ENCODE peak calls at places on chromosomes 7 and 10, in four cellular contexts. Q is T-cell, O is left cardiac atrium, Y is iris pigment epithelial cell. F is an unnamed sample.

GRCh38 chr10:10914129-10914528 is 103.5 kb upstream of the CELF2 start:
- DNase-seq in Q (no peak), O (peak; percentile 25), Y (no peak), F (peak; percentile 40)

GRCh38 chr10:112634096-112634830 is 187.2 kb downstream of the VTI1A start:
- DNase-seq in Q (no peak), O (no peak), Y (peak; percentile 41), F (no peak)

GRCh38 chr7:100895956-100896742 is 461 bp upstream of the ACHE start:
- DNase-seq in Q (no peak), O (peak; percentile 53), Y (no peak), F (no peak)

GRCh38 chr7:44385384-44386138 is 60.2 kb upstream of the CAMK2B start:
- DNase-seq in Q (no peak), O (peak; percentile 10), Y (peak; percentile 15), F (no peak)

GRCh38 chr7:78794101-78794500 is 659.4 kb downstream of the MAGI2 start:
- DNase-seq in Q (no peak), O (no peak), Y (peak; percentile 37), F (no peak)

GRCh38 chr10:79241990-79242619 is 105.2 kb upstream of the PPIF start:
- DNase-seq in Q (peak; percentile 31), O (peak; percentile 83), Y (peak; percentile 61), F (peak; percentile 87)

GRCh38 chr10:114753126-114753525 is 68.5 kb upstream of the FHIP2A start:
- DNase-seq in Q (no peak), O (no peak), Y (no peak), F (no peak)

GRCh38 chr7:20778063-20778721 is 8.5 kb downstream of the SP8 start:
- DNase-seq in Q (no peak), O (peak; percentile 32), Y (no peak), F (no peak)

GRCh38 chr10:79162861-79163662 is 94.3 kb downstream of the ZMIZ1 start:
- DNase-seq in Q (no peak), O (no peak), Y (peak; percentile 69), F (no peak)

GRCh38 chr7:33854178-33854577 is 51.2 kb upstream of the BMPER start:
- DNase-seq in Q (no peak), O (no peak), Y (peak; percentile 47), F (no peak)

GRCh38 chr10:4391683-4392082 is 434.3 kb upstream of the AKR1E2 start:
- DNase-seq in Q (no peak), O (no peak), Y (no peak), F (no peak)

GRCh38 chr7:1616741-1617140 is 46.9 kb upstream of the PSMG3 start:
- DNase-seq in Q (no peak), O (no peak), Y (no peak), F (no peak)

GRCh38 chr7:51034531-51035264 is 252.0 kb upstream of the GRB10 start:
- DNase-seq in Q (no peak), O (no peak), Y (peak; percentile 79), F (no peak)

GRCh38 chr7:106626376-106627293 is 34.3 kb downstream of the CCDC71L start:
- DNase-seq in Q (no peak), O (no peak), Y (no peak), F (no peak)

GRCh38 chr10:88280518-88280917 is 302.6 kb downstream of the RNLS start:
- DNase-seq in Q (no peak), O (no peak), Y (no peak), F (no peak)

GRCh38 chr7:32093415-32094408 is 23.5 kb upstream of the PDE1C start:
- DNase-seq in Q (no peak), O (peak; percentile 69), Y (peak; percentile 13), F (peak; percentile 28)

GRCh38 chr10:132207536-132208488 is 21.1 kb downstream of the DPYSL4 start:
- DNase-seq in Q (no peak), O (peak; percentile 21), Y (no peak), F (peak; percentile 66)

GRCh38 chr10:132353456-132354355 is 21.7 kb downstream of the LRRC27 start:
- DNase-seq in Q (no peak), O (no peak), Y (no peak), F (no peak)

GRCh38 chr7:80833289-80834104 is 85.4 kb downstream of the SEMA3C start:
- DNase-seq in Q (no peak), O (no peak), Y (peak; percentile 83), F (no peak)

GRCh38 chr10:97525683-97526110 is 27.0 kb downstream of the UBTD1 start:
- DNase-seq in Q (no peak), O (no peak), Y (no peak), F (no peak)

GRCh38 chr10:88880287-88881094 is 446 bp downstream of the STAMBPL1 start:
- DNase-seq in Q (peak; percentile 69), O (peak; percentile 89), Y (peak; percentile 90), F (peak; percentile 92)

GRCh38 chr7:155365146-155365874 is 67.6 kb downstream of the INSIG1 start:
- DNase-seq in Q (no peak), O (peak; percentile 6), Y (no peak), F (no peak)

GRCh38 chr10:102245932-102246251 is 560 bp downstream of the GBF1 start:
- DNase-seq in Q (no peak), O (no peak), Y (no peak), F (no peak)

GRCh38 chr10:98748298-98748697 is 301.6 kb upstream of the HPS1 start:
- DNase-seq in Q (no peak), O (no peak), Y (peak; percentile 7), F (no peak)

GRCh38 chr7:77759294-77759889 is 38.8 kb downstream of the TMEM60 start:
- DNase-seq in Q (peak; percentile 53), O (peak; percentile 39), Y (peak; percentile 72), F (no peak)

GRCh38 chr10:69629897-69630650 is at the start of gene FAM241B:
- DNase-seq in Q (peak; percentile 73), O (peak; percentile 72), Y (peak; percentile 18), F (peak; percentile 60)

GRCh38 chr10:103842605-103843004 is 12.8 kb downstream of the SH3PXD2A start:
- DNase-seq in Q (no peak), O (no peak), Y (no peak), F (no peak)

GRCh38 chr7:88452648-88453047 is 146.0 kb upstream of the STEAP4 start:
- DNase-seq in Q (no peak), O (no peak), Y (no peak), F (no peak)